ENCODE peak calls at places on chromosomes 7 and 10, in six cellular contexts. One of them, this sample, is unnamed.

GRCh38 chr10:131983780-131984179 is 2.1 kb upstream of the BNIP3 start:
- DNase-seq in transverse colon: no peak
- DNase-seq in suprapubic skin: no peak
- DNase-seq in upper lobe of left lung: no peak
- DNase-seq in spleen: peak; percentile 10
- DNase-seq in stomach: no peak
- DNase-seq in this sample: no peak

GRCh38 chr7:103447073-103447960 is 1.3 kb upstream of the SLC26A5 start:
- DNase-seq in upper lobe of left lung: no peak
- DNase-seq in spleen: no peak
- DNase-seq in suprapubic skin: no peak
- DNase-seq in stomach: peak; percentile 56
- DNase-seq in transverse colon: peak; percentile 35
- DNase-seq in this sample: no peak

GRCh38 chr10:77554996-77555397 is 82.6 kb downstream of the KCNMA1 start:
- DNase-seq in upper lobe of left lung: no peak
- DNase-seq in transverse colon: peak; percentile 23
- DNase-seq in spleen: no peak
- DNase-seq in stomach: no peak
- DNase-seq in suprapubic skin: no peak
- DNase-seq in this sample: no peak

GRCh38 chr10:49594594-49594993 is 15.5 kb upstream of the SLC18A3 start:
- DNase-seq in transverse colon: peak; percentile 24
- DNase-seq in stomach: peak; percentile 42
- DNase-seq in suprapubic skin: no peak
- DNase-seq in spleen: no peak
- DNase-seq in upper lobe of left lung: no peak
- DNase-seq in this sample: no peak

GRCh38 chr7:91940572-91941341 is at the start of gene AKAP9:
- DNase-seq in spleen: peak; percentile 99
- DNase-seq in upper lobe of left lung: peak; percentile 97
- DNase-seq in suprapubic skin: peak; percentile 91
- DNase-seq in transverse colon: peak; percentile 94
- DNase-seq in stomach: peak; percentile 94
- DNase-seq in this sample: peak; percentile 91

GRCh38 chr10:97701438-97702064 is 12.0 kb upstream of the MARVELD1 start:
- DNase-seq in transverse colon: peak; percentile 53
- DNase-seq in upper lobe of left lung: no peak
- DNase-seq in spleen: no peak
- DNase-seq in suprapubic skin: no peak
- DNase-seq in stomach: peak; percentile 56
- DNase-seq in this sample: no peak

GRCh38 chr10:69408318-69409175 is 8.2 kb downstream of the TACR2 start:
- DNase-seq in spleen: peak; percentile 99
- DNase-seq in transverse colon: peak; percentile 97
- DNase-seq in suprapubic skin: peak; percentile 96
- DNase-seq in stomach: peak; percentile 97
- DNase-seq in upper lobe of left lung: peak; percentile 94
- DNase-seq in this sample: peak; percentile 90

GRCh38 chr7:96236198-96237039 is 85.5 kb downstream of the SLC25A13 start:
- DNase-seq in transverse colon: no peak
- DNase-seq in stomach: no peak
- DNase-seq in spleen: no peak
- DNase-seq in suprapubic skin: peak; percentile 67
- DNase-seq in upper lobe of left lung: no peak
- DNase-seq in this sample: no peak

GRCh38 chr10:55374060-55374459 is 573.0 kb upstream of the PCDH15 start:
- DNase-seq in transverse colon: no peak
- DNase-seq in spleen: no peak
- DNase-seq in upper lobe of left lung: no peak
- DNase-seq in suprapubic skin: no peak
- DNase-seq in stomach: no peak
- DNase-seq in this sample: no peak

GRCh38 chr10:88783734-88784133 is 18.8 kb upstream of the LIPM start:
- DNase-seq in suprapubic skin: no peak
- DNase-seq in spleen: no peak
- DNase-seq in upper lobe of left lung: no peak
- DNase-seq in stomach: no peak
- DNase-seq in transverse colon: no peak
- DNase-seq in this sample: no peak

DNA sequence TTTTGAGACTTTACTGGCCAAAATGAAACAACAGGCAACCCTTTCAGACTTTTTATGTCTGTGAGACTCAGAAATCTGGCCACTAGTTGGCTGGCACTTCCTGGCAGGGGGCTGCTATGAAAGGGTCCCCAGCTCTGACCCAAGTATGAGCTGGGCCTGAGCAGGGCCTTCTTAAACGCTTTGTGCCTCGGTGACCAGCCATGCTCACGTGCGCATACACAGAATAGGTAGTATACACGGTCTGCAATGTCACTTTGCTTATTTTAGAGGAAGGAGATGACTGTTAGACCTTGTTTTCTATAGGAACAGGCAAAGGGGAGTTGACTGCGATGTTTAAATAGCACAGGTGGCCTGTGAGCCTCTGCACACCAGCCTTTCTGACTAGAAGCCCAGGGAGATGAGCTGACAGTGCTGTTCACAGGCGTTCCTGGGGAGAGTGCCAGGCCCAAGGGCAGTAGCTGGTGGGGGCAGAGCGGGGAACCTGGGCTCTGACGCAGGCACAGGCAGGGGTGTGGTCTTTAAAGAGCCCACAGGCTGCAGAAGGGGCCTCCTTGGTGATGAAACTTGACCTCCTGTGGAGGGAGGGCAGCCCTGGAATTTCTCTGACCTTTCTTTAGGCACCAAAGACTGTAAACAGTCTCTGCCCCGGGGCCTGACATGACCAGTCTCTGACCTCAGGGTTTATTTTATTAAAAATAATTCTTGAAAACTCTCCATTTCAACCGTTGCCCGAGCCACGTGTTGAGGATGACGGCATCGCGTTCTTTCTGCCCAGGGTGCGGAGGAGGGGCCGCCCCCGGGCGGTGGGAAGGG is 129.4 kb downstream of the VIPR2 start:
- DNase-seq in spleen: no peak
- DNase-seq in upper lobe of left lung: no peak
- DNase-seq in transverse colon: peak; percentile 45
- DNase-seq in suprapubic skin: no peak
- DNase-seq in stomach: peak; percentile 55
- DNase-seq in this sample: peak; percentile 89
- TF ChIP-seq POLR2AphosphoS5 in spleen: no peak
- TF ChIP-seq POLR2AphosphoS5 in upper lobe of left lung: no peak
- TF ChIP-seq POLR2AphosphoS5 in transverse colon: no peak
- TF ChIP-seq POLR2AphosphoS5 in suprapubic skin: no peak
- TF ChIP-seq POLR2AphosphoS5 in stomach: peak; percentile 63
- TF ChIP-seq POLR2AphosphoS5 in this sample: peak; percentile 11

GRCh38 chr7:72234086-72234485 is 178.1 kb downstream of the CALN1 start:
- DNase-seq in transverse colon: no peak
- DNase-seq in suprapubic skin: no peak
- DNase-seq in upper lobe of left lung: no peak
- DNase-seq in spleen: no peak
- DNase-seq in stomach: no peak
- DNase-seq in this sample: no peak
- H3K4me1 ChIP-seq in transverse colon: no peaks in the 10 kb centered on the region
- H3K4me1 ChIP-seq in suprapubic skin: no peaks in the 10 kb centered on the region
- H3K4me1 ChIP-seq in upper lobe of left lung: no peaks in the 10 kb centered on the region
- H3K4me1 ChIP-seq in spleen: no peaks in the 10 kb centered on the region
- H3K4me1 ChIP-seq in stomach: no peaks in the 10 kb centered on the region
- H3K4me1 ChIP-seq in this sample: no peaks in the 10 kb centered on the region

DNA sequence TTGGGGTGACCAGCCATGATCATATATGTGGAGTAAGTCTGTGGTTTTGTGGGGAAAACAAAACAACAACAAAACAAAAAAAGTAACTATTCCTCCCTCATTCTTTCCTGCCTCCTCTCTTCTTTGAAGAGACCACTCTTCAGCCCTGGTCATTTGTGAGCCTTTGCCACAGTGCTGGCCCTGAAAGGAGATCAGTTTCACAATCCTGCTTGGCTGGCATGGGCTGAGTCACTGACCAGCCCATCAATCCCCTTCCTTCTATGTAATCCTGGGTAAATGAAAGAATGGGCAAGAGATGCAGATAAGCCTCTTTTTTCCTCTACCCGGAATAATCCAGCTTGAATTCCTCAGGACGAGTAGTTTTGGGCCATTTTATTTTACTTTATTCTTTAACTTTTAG is 13.6 kb downstream of the CSTF2T start:
- DNase-seq in stomach: no peak
- DNase-seq in spleen: no peak
- DNase-seq in transverse colon: no peak
- DNase-seq in suprapubic skin: no peak
- DNase-seq in upper lobe of left lung: no peak
- DNase-seq in this sample: no peak
- TF ChIP-seq POLR2A in stomach: no peak
- TF ChIP-seq POLR2A in spleen: no peak
- TF ChIP-seq POLR2A in transverse colon: no peak
- TF ChIP-seq POLR2A in suprapubic skin: no peak
- TF ChIP-seq POLR2A in upper lobe of left lung: no peak
- TF ChIP-seq POLR2A in this sample: no peak

GRCh38 chr10:693506-693905 is 4.0 kb upstream of the DIP2C start:
- DNase-seq in transverse colon: no peak
- DNase-seq in stomach: peak; percentile 67
- DNase-seq in spleen: no peak
- DNase-seq in suprapubic skin: no peak
- DNase-seq in upper lobe of left lung: no peak
- DNase-seq in this sample: no peak
- TF ChIP-seq POLR2AphosphoS5 in transverse colon: no peak
- TF ChIP-seq POLR2AphosphoS5 in stomach: no peak
- TF ChIP-seq POLR2AphosphoS5 in spleen: no peak
- TF ChIP-seq POLR2AphosphoS5 in suprapubic skin: no peak
- TF ChIP-seq POLR2AphosphoS5 in upper lobe of left lung: no peak
- TF ChIP-seq POLR2AphosphoS5 in this sample: no peak

GRCh38 chr10:103181244-103181643 is 11.8 kb downstream of the NT5C2 start:
- DNase-seq in upper lobe of left lung: no peak
- DNase-seq in spleen: no peak
- DNase-seq in suprapubic skin: no peak
- DNase-seq in transverse colon: no peak
- DNase-seq in stomach: no peak
- DNase-seq in this sample: no peak
- H3K4me1 ChIP-seq in upper lobe of left lung: peaks cover 37% of the 10 kb centered on the region
- H3K4me1 ChIP-seq in spleen: peaks cover 80% of the 10 kb centered on the region
- H3K4me1 ChIP-seq in suprapubic skin: peaks cover 47% of the 10 kb centered on the region
- H3K4me1 ChIP-seq in transverse colon: peaks cover 45% of the 10 kb centered on the region
- H3K4me1 ChIP-seq in stomach: peaks cover 24% of the 10 kb centered on the region
- H3K4me1 ChIP-seq in this sample: no peaks in the 10 kb centered on the region

GRCh38 chr10:114427124-114427852 is 23.0 kb upstream of the AFAP1L2 start:
- DNase-seq in transverse colon: no peak
- DNase-seq in stomach: no peak
- DNase-seq in suprapubic skin: no peak
- DNase-seq in upper lobe of left lung: no peak
- DNase-seq in spleen: no peak
- DNase-seq in this sample: no peak

GRCh38 chr10:114429581-114430335 is 25.5 kb upstream of the AFAP1L2 start:
- DNase-seq in suprapubic skin: no peak
- DNase-seq in spleen: no peak
- DNase-seq in transverse colon: no peak
- DNase-seq in stomach: no peak
- DNase-seq in upper lobe of left lung: no peak
- DNase-seq in this sample: no peak

GRCh38 chr10:114431414-114431767 is 27.1 kb upstream of the AFAP1L2 start:
- DNase-seq in transverse colon: no peak
- DNase-seq in stomach: no peak
- DNase-seq in upper lobe of left lung: no peak
- DNase-seq in suprapubic skin: no peak
- DNase-seq in spleen: no peak
- DNase-seq in this sample: no peak

GRCh38 chr10:114432704-114433103 is 28.4 kb upstream of the AFAP1L2 start:
- DNase-seq in spleen: no peak
- DNase-seq in suprapubic skin: no peak
- DNase-seq in upper lobe of left lung: no peak
- DNase-seq in stomach: no peak
- DNase-seq in transverse colon: no peak
- DNase-seq in this sample: no peak

GRCh38 chr10:114430688-114431413 is 26.5 kb upstream of the AFAP1L2 start:
- DNase-seq in transverse colon: no peak
- DNase-seq in suprapubic skin: no peak
- DNase-seq in stomach: no peak
- DNase-seq in upper lobe of left lung: peak; percentile 48
- DNase-seq in spleen: no peak
- DNase-seq in this sample: no peak
- TF ChIP-seq POLR2A in transverse colon: no peak
- TF ChIP-seq POLR2A in suprapubic skin: no peak
- TF ChIP-seq POLR2A in stomach: no peak
- TF ChIP-seq POLR2A in upper lobe of left lung: no peak
- TF ChIP-seq POLR2A in spleen: no peak
- TF ChIP-seq POLR2A in this sample: no peak

GRCh38 chr7:150513758-150514157 is 914 bp upstream of the GIMAP7 start:
- DNase-seq in suprapubic skin: no peak
- DNase-seq in upper lobe of left lung: peak; percentile 75
- DNase-seq in stomach: no peak
- DNase-seq in transverse colon: no peak
- DNase-seq in spleen: peak; percentile 75
- DNase-seq in this sample: no peak

GRCh38 chr7:150516956-150517355 is 2.3 kb downstream of the GIMAP7 start:
- DNase-seq in stomach: no peak
- DNase-seq in spleen: no peak
- DNase-seq in suprapubic skin: no peak
- DNase-seq in upper lobe of left lung: no peak
- DNase-seq in transverse colon: no peak
- DNase-seq in this sample: no peak

GRCh38 chr7:150515248-150515647 is 576 bp downstream of the GIMAP7 start:
- DNase-seq in spleen: no peak
- DNase-seq in transverse colon: no peak
- DNase-seq in suprapubic skin: no peak
- DNase-seq in upper lobe of left lung: no peak
- DNase-seq in stomach: no peak
- DNase-seq in this sample: no peak

GRCh38 chr7:150515752-150516151 is 1.1 kb downstream of the GIMAP7 start:
- DNase-seq in suprapubic skin: no peak
- DNase-seq in spleen: no peak
- DNase-seq in transverse colon: no peak
- DNase-seq in upper lobe of left lung: no peak
- DNase-seq in stomach: no peak
- DNase-seq in this sample: no peak

GRCh38 chr7:150514748-150515222 is at the start of gene GIMAP7:
- DNase-seq in spleen: no peak
- DNase-seq in transverse colon: peak; percentile 42
- DNase-seq in suprapubic skin: no peak
- DNase-seq in upper lobe of left lung: no peak
- DNase-seq in stomach: no peak
- DNase-seq in this sample: no peak
- TF ChIP-seq POLR2AphosphoS5 in spleen: peak; percentile 83
- TF ChIP-seq POLR2AphosphoS5 in transverse colon: peak; percentile 9
- TF ChIP-seq POLR2AphosphoS5 in suprapubic skin: no peak
- TF ChIP-seq POLR2AphosphoS5 in upper lobe of left lung: peak; percentile 64
- TF ChIP-seq POLR2AphosphoS5 in stomach: no peak
- TF ChIP-seq POLR2AphosphoS5 in this sample: no peak

This sample was measured in breast epithelium.